ENCODE peak calls at places on chromosomes 5 and 9, in five cellular contexts. X is lower leg skin, I is stomach, D is adrenal gland, C is suprapubic skin. R is an unnamed sample.

GRCh38 chr5:82641362-82641988 is 363.3 kb upstream of the RPS23 start:
- DNase-seq in X (peak; percentile 85), I (peak; percentile 76), D (peak; percentile 82), C (peak; percentile 80), R (peak; percentile 12)

GRCh38 chr5:157596449-157596848 is 20.9 kb upstream of the ADAM19 start:
- DNase-seq in X (no peak), I (no peak), D (no peak), C (no peak), R (no peak)

GRCh38 chr9:116594552-116594951 is 92.6 kb upstream of the TRIM32 start:
- DNase-seq in X (peak; percentile 49), I (no peak), D (no peak), C (no peak), R (peak; percentile 76)

GRCh38 chr5:81838307-81838906 is 87.5 kb upstream of the SSBP2 start:
- DNase-seq in X (no peak), I (no peak), D (peak; percentile 21), C (no peak), R (no peak)

GRCh38 chr5:138349842-138350635 is 2.4 kb upstream of the KDM3B start:
- DNase-seq in X (no peak), I (no peak), D (no peak), C (no peak), R (no peak)

GRCh38 chr5:132256086-132256782 is 1.3 kb upstream of the PDLIM4 start:
- DNase-seq in X (no peak), I (no peak), D (peak; percentile 2), C (peak; percentile 37), R (no peak)

GRCh38 chr9:94650924-94651323 is 11.6 kb upstream of the FBP1 start:
- DNase-seq in X (no peak), I (no peak), D (no peak), C (no peak), R (no peak)

GRCh38 chr5:61167382-61167781 is 5.1 kb upstream of the SMIM15 start:
- DNase-seq in X (no peak), I (peak; percentile 32), D (no peak), C (no peak), R (no peak)

GRCh38 chr9:96646081-96646991 is 8.8 kb downstream of the PRXL2C start:
- DNase-seq in X (peak; percentile 67), I (no peak), D (peak; percentile 31), C (no peak), R (no peak)

GRCh38 chr5:36164461-36164860 is 12.6 kb downstream of the SKP2 start:
- DNase-seq in X (no peak), I (no peak), D (no peak), C (no peak), R (no peak)

GRCh38 chr5:104189909-104190308 is 627.3 kb upstream of the NUDT12 start:
- DNase-seq in X (no peak), I (no peak), D (no peak), C (no peak), R (no peak)

GRCh38 chr5:35230043-35230611 is at the start of gene PRLR:
- DNase-seq in X (peak; percentile 70), I (peak; percentile 47), D (peak; percentile 57), C (peak; percentile 81), R (no peak)

GRCh38 chr9:90943341-90943740 is 141.7 kb downstream of the SYK start:
- DNase-seq in X (no peak), I (no peak), D (no peak), C (no peak), R (no peak)

GRCh38 chr5:74598731-74599624 is 41.5 kb downstream of the ENC1 start:
- DNase-seq in X (no peak), I (no peak), D (no peak), C (no peak), R (no peak)

GRCh38 chr5:92371171-92371888 is 988.2 kb upstream of the ARRDC3 start:
- DNase-seq in X (no peak), I (no peak), D (no peak), C (no peak), R (no peak)

GRCh38 chr9:84387821-84388220 is 47.3 kb upstream of the SLC28A3 start:
- DNase-seq in X (no peak), I (no peak), D (no peak), C (no peak), R (no peak)

GRCh38 chr5:56465757-56466127 is 232.6 kb upstream of the ANKRD55 start:
- DNase-seq in X (no peak), I (no peak), D (no peak), C (no peak), R (no peak)

GRCh38 chr5:177468329-177469058 is 4.9 kb downstream of the DBN1 start:
- DNase-seq in X (no peak), I (no peak), D (no peak), C (no peak), R (no peak)

GRCh38 chr5:136639616-136640015 is 274.3 kb upstream of the TRPC7 start:
- DNase-seq in X (no peak), I (no peak), D (no peak), C (no peak), R (no peak)

GRCh38 chr5:11182441-11183080 is 421.5 kb upstream of the DAP start:
- DNase-seq in X (no peak), I (no peak), D (no peak), C (no peak), R (peak; percentile 23)

DNA sequence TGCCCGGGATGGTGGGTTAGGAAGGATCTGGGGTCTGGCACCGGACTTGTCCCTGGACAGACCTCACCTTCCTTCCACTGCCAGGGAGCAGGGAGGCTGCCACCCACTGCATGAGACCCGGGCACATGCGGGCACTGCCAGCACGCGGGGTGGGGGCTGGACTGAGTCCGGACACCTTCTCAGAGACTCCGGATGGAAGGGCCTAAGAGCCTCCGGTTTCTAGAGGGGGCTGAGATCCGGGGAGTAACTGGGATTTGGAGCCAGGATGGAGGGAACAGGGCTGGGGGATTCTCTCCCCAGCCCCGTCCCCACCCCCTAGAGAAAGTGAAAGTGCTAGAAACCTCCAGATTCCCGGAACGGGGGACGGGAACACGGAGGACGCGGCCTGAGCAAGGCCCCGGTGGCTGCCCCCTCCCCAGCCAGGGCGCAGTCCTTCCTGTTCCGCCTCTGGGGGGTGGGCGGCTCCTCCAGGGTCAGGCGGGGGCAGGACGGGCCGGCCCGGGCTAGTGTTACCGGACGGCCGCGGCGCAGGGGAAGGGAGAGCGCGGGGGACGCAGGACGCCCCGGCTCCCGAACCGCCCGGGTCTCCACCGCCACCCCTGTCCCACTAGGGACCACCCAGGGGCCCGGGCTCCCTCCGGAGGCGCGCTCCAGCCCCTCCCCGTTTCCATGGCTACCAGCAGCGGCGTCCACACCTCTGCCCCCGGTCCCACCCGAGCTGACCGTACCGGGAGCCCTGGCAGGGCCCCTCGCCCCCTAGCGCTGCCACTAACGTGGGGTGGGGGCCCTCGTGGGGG is 735 bp downstream of the SLC12A7 start:
- DNase-seq in X (no peak), I (no peak), D (no peak), C (no peak), R (no peak)
- TF ChIP-seq POLR2A in X (no peak), I (no peak), D (no peak), C (no peak), R (no peak)

DNA sequence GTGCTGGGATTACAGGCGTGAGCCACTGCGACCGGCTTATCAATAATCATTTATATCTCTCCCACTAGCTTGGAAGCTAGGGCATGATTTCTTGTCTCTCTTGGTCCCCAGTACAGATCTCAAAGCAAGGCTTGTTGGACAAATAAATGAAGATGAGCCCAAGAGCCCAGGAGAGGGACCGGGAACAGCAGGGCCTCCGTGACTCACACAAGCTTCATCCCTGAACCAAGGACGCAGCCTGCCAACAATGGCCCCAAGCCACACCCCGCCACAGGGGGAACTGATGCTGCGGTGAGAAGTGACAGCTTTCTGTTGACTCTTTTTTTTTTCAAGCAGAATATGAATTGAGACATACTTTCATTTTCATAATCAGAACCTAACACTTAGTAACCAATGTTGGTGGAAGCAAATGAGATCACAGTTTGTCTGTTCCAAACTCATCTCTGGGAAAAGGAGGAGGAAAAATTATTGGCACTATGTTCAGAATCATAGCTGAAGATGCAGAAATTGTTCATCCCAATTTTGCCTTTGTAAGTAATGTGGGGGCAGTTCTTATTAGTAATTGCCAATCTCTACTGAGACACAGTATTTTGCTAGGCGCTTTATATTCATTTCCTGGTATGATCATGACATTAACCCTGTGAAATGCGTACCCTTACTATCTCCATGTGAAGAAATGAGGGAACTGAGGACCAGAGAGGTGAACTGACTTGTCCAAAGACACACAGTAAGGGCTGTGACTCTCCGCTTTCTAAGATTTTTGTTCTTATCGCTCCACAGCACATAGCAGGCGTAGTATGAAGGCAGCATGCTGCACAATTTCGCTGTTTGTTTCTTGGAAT is 6.6 kb upstream of the DUSP1 start:
- DNase-seq in X (peak; percentile 95), I (peak; percentile 87), D (peak; percentile 97), C (peak; percentile 96), R (no peak)
- TF ChIP-seq POLR2A in X (no peak), I (no peak), D (no peak), C (no peak), R (no peak)

GRCh38 chr5:151630088-151630487 is 39.0 kb upstream of the FAT2 start:
- DNase-seq in X (no peak), I (no peak), D (no peak), C (no peak), R (no peak)
- TF ChIP-seq POLR2A in X (no peak), I (no peak), D (no peak), C (no peak), R (no peak)

GRCh38 chr5:76818844-76819831 is at the start of gene F2RL1:
- DNase-seq in X (peak; percentile 63), I (peak; percentile 94), D (peak; percentile 53), C (peak; percentile 79), R (peak; percentile 84)
- TF ChIP-seq POLR2A in X (no peak), I (no peak), D (no peak), C (no peak), R (no peak)

GRCh38 chr5:44387911-44388310 is 1.3 kb downstream of the FGF10 start:
- DNase-seq in X (no peak), I (no peak), D (no peak), C (no peak), R (no peak)

GRCh38 chr5:44385236-44385940 is 3.8 kb downstream of the FGF10 start:
- DNase-seq in X (no peak), I (no peak), D (no peak), C (no peak), R (no peak)

GRCh38 chr5:44388504-44389409 is 463 bp downstream of the FGF10 start:
- DNase-seq in X (no peak), I (peak; percentile 26), D (no peak), C (peak; percentile 77), R (no peak)

GRCh38 chr5:44389410-44389879 is at the start of gene FGF10:
- DNase-seq in X (no peak), I (no peak), D (no peak), C (no peak), R (no peak)

GRCh38 chr5:44387391-44387790 is 1.8 kb downstream of the FGF10 start:
- DNase-seq in X (no peak), I (no peak), D (no peak), C (no peak), R (no peak)
- TF ChIP-seq POLR2A in X (no peak), I (no peak), D (no peak), C (no peak), R (no peak)

DNA sequence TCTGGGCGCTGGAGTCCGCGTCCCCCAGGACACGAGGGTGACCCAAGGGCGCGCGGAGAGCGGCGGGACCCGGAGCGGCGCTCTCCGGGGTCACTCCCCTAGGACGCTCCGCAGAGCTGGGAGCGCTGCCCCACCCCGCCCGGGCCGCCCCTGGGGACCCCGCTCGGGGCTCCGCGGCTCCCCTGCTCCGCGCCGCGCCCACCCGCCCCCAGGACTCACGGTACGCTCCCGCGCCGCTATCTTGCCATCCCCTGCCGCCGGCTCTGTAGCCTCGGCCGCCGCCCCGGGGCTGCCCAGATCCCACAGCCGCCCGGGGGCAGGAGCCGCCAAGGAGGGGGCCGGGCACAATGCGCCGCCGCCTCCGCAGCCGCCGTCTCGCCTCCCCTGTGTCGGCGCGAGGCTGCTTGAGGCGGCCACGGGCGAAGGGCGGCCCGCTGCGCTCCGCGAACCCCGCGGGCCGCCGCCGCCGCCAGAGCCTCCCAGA is 289 bp downstream of the LIFR start:
- DNase-seq in X (no peak), I (no peak), D (no peak), C (no peak), R (peak; percentile 80)
- TF ChIP-seq POLR2A in X (no peak), I (no peak), D (peak; percentile 55), C (no peak), R (no peak)